ENCODE peak calls at places on chromosome 12, in seven cellular contexts. W, G, F, V, R, X and U are unnamed samples.

GRCh38 chr12:23230899-23231298 is 605.9 kb downstream of the ETNK1 start:
- DNase-seq in W (no peak), G (no peak), F (no peak), V (no peak), R (no peak), X (no peak), U (no peak)

GRCh38 chr12:18683603-18684002 is 54.2 kb downstream of the PLCZ1 start:
- DNase-seq in W (no peak), G (no peak), F (no peak), V (no peak), R (no peak), X (no peak), U (no peak)

GRCh38 chr12:11158885-11159444 is 12.0 kb upstream of the SMIM10L1 start:
- DNase-seq in W (no peak), G (no peak), F (no peak), V (no peak), R (no peak), X (no peak), U (no peak)

GRCh38 chr12:115790526-115790925 is 487.0 kb downstream of the MED13L start:
- DNase-seq in W (no peak), G (no peak), F (no peak), V (no peak), R (no peak), X (no peak), U (no peak)

GRCh38 chr12:94650143-94651056 is at the start of gene TMCC3:
- DNase-seq in W (peak), G (no peak), F (peak), V (peak), R (peak), X (peak), U (peak)

GRCh38 chr12:121008347-121009098 is 7.8 kb downstream of the C12orf43 start:
- DNase-seq in W (no peak), G (no peak), F (no peak), V (no peak), R (peak), X (no peak), U (no peak)

GRCh38 chr12:82608706-82609105 is 78.0 kb upstream of the TMTC2 start:
- DNase-seq in W (no peak), G (no peak), F (no peak), V (no peak), R (no peak), X (peak), U (no peak)

GRCh38 chr12:40054554-40055226 is 51.2 kb downstream of the SLC2A13 start:
- DNase-seq in W (no peak), G (no peak), F (no peak), V (no peak), R (no peak), X (no peak), U (no peak)

GRCh38 chr12:98423963-98424362 is 91.4 kb upstream of the TMPO start:
- DNase-seq in W (no peak), G (no peak), F (no peak), V (no peak), R (no peak), X (no peak), U (no peak)

GRCh38 chr12:53215497-53215896 is 8.4 kb upstream of the ITGB7 start:
- DNase-seq in W (no peak), G (no peak), F (no peak), V (no peak), R (no peak), X (no peak), U (no peak)

GRCh38 chr12:47852096-47852571 is 32.4 kb upstream of the HDAC7 start:
- DNase-seq in W (no peak), G (no peak), F (no peak), V (no peak), R (no peak), X (no peak), U (no peak)

GRCh38 chr12:85527192-85527591 is 247.2 kb downstream of the ALX1 start:
- DNase-seq in W (no peak), G (no peak), F (no peak), V (no peak), R (no peak), X (no peak), U (no peak)

GRCh38 chr12:104695453-104696148 is 238.9 kb downstream of the CHST11 start:
- DNase-seq in W (no peak), G (peak), F (no peak), V (peak), R (no peak), X (peak), U (no peak)

GRCh38 chr12:52810554-52810953 is 3.4 kb downstream of the KRT4 start:
- DNase-seq in W (no peak), G (no peak), F (no peak), V (no peak), R (no peak), X (no peak), U (no peak)